ENCODE peak calls at places on chromosome 1, in five cellular contexts. O is Caco-2, U is heart left ventricle, X is neural progenitor cell, R is fibroblast of pulmonary artery. A is an unnamed sample.

GRCh38 chr1:241356187-241356518 is 852 bp downstream of the RGS7 start:
- DNase-seq in O (no peak), X (peak; percentile 14), U (no peak), R (no peak), A (no peak)

GRCh38 chr1:210288106-210288505 is 40.6 kb upstream of the HHAT start:
- DNase-seq in U (no peak), X (no peak), R (no peak), O (no peak), A (no peak)

GRCh38 chr1:224160171-224160682 is 22.8 kb upstream of the DEGS1 start:
- DNase-seq in O (no peak), U (no peak), R (no peak), X (no peak), A (no peak)

GRCh38 chr1:28552482-28553228 is at the start of gene TRNAU1AP:
- DNase-seq in R (peak; percentile 97), O (peak; percentile 94), U (peak; percentile 98), X (peak; percentile 98), A (peak; percentile 97)

GRCh38 chr1:159171688-159172501 is 480 bp downstream of the CADM3 start:
- DNase-seq in X (peak; percentile 75), O (no peak), U (peak; percentile 54), R (peak; percentile 17), A (no peak)

GRCh38 chr1:212774584-212774983 is 17.0 kb downstream of the NSL1 start:
- DNase-seq in U (no peak), R (peak; percentile 53), X (no peak), O (no peak), A (peak; percentile 54)

GRCh38 chr1:215911406-215911968 is 344.4 kb downstream of the KCTD3 start:
- DNase-seq in R (peak; percentile 27), U (no peak), O (no peak), X (no peak), A (peak; percentile 44)

GRCh38 chr1:53121319-53122172 is 20.9 kb downstream of the SLC1A7 start:
- DNase-seq in U (peak; percentile 86), R (peak; percentile 61), X (peak; percentile 37), O (peak; percentile 34), A (peak; percentile 81)

DNA sequence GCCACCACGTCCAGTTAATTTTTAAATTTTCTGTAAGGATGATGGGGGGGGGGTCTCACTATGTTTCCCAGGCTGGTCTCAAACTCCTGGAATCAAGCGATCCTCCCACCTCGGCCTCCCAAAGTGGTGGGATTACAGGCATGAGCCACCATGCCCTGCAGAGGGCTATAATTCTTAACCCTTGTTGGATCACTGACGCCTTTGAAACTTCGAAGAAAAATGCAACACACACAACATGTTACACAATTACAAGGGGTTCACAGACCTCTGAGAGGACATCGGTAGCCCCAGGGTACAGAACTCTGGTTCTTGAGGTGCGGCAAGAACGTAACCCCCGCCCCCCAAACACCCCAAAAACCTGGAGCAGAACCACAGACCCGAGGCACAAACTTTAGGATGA is 8.4 kb upstream of the LUZP1 start:
- DNase-seq in O (no peak), U (no peak), X (no peak), R (no peak), A (no peak)
- H3K4me3 ChIP-seq in O (peak overlapping the region; percentile 55), U (peak overlapping the region; percentile 61), X (peak overlapping the region; percentile 56), R (peak overlapping the region; percentile 55), A (peak overlapping the region; percentile 42)

GRCh38 chr1:220511785-220512184 is 16.2 kb upstream of the MARK1 start:
- DNase-seq in X (peak; percentile 83), U (no peak), O (peak; percentile 52), R (peak; percentile 2), A (no peak)
- TF ChIP-seq CTCF in X (peak; percentile 62), U (no peak), O (peak; percentile 30), R (no peak), A (no peak)

GRCh38 chr1:21914468-21914867 is 22.6 kb downstream of the HSPG2 start:
- DNase-seq in U (no peak), X (no peak), R (no peak), O (no peak), A (no peak)

GRCh38 chr1:21912038-21912758 is 24.9 kb downstream of the HSPG2 start:
- DNase-seq in R (no peak), O (no peak), X (no peak), U (no peak), A (no peak)

GRCh38 chr1:21913258-21913657 is 23.9 kb downstream of the HSPG2 start:
- DNase-seq in U (no peak), X (no peak), R (no peak), O (no peak), A (no peak)

GRCh38 chr1:21914880-21915640 is 22.1 kb downstream of the HSPG2 start:
- DNase-seq in O (no peak), U (peak; percentile 83), R (no peak), X (no peak), A (no peak)

DNA sequence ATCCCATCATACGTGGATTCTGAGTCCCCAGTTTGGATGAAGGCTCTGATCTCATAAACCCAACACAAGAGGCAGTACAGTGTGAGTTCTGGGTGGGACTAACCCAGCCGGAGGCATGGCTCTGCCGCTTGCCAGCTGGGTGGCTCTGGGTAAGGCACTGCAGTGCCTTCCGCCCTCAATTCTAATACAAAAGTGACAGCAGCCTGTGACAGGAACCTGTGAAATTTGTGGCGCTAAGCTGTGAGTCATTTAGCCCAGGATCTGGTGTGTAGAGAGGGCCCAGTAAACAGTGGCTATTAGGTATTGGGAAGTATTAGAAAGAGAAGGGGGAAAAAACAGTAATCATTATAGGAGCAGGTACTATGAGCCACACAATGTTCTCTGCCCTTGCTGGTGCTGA is 23.3 kb downstream of the HSPG2 start:
- DNase-seq in U (no peak), O (no peak), R (no peak), X (no peak), A (no peak)
- H3K4me3 ChIP-seq in U (no peak overlapping the region), O (no peak overlapping the region), R (no peak overlapping the region), X (no peak overlapping the region), A (no peak overlapping the region)

DNA sequence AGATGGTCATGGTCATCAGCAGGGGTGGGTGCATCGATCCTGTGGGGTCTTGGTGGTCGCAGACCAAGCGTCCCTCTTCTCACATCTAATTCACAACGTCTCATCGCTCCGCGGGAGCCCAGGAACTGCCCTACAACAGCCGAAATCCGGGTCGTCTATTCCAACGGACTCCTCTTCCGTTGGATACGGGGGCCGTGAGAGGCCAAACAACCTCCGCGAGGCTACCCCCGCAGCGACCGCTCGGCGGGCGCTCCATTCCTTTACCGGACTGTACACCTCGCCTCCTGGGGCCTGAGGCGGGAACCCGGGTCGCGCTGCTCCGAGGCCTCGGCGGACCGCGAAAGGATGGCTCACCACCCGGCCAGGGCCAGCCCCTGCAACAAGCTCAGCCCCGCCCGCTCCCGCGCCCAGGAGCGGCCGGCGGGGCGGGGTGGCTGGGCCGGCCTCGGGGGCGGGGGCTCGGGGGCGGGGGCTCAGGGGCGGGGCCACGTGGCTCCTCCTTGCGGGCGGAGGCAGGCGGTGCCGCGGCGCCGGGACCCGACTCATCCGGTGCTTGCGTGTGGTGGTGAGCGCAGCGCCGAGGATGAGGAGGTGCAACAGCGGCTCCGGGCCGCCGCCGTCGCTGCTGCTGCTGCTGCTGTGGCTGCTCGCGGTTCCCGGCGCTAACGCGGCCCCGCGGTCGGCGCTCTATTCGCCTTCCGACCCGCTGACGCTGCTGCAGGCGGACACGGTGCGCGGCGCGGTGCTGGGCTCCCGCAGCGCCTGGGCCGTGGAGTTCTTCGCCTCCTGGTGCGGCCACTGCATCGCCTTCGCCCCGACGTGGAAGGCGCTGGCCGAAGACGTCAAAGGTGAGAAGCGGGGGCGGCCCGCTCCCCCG is at the start of gene QSOX1:
- DNase-seq in U (peak; percentile 96), X (peak; percentile 95), R (peak; percentile 88), O (peak; percentile 83), A (peak; percentile 88)
- TF ChIP-seq CTCF in U (peak; percentile 20), X (no peak), R (no peak), O (peak; percentile 33), A (no peak)

GRCh38 chr1:154324241-154324640 is 1.1 kb upstream of the ATP8B2 start:
- DNase-seq in O (no peak), X (no peak), U (no peak), R (no peak), A (no peak)
- H3K4me3 ChIP-seq in O (no peak overlapping the region), X (peak overlapping the region; percentile 98), U (no peak overlapping the region), R (no peak overlapping the region), A (no peak overlapping the region)

GRCh38 chr1:161768986-161769672 is 3.0 kb downstream of the ATF6 start:
- DNase-seq in R (peak; percentile 59), X (no peak), U (no peak), O (no peak), A (no peak)

GRCh38 chr1:161768461-161768860 is 2.3 kb downstream of the ATF6 start:
- DNase-seq in R (no peak), O (no peak), U (no peak), X (no peak), A (no peak)

GRCh38 chr1:161766102-161766981 is at the start of gene ATF6:
- DNase-seq in O (peak; percentile 85), R (peak; percentile 97), U (peak; percentile 91), X (peak; percentile 78), A (peak; percentile 95)

GRCh38 chr1:161763522-161764098 is 2.5 kb upstream of the ATF6 start:
- DNase-seq in U (no peak), X (peak; percentile 37), O (peak; percentile 62), R (no peak), A (peak; percentile 14)
- TF ChIP-seq CTCF in U (peak; percentile 28), X (peak; percentile 75), O (peak; percentile 64), R (peak; percentile 57), A (peak; percentile 55)

GRCh38 chr1:172040466-172040865 is 199.2 kb downstream of the DNM3 start:
- DNase-seq in U (no peak), X (no peak), R (peak; percentile 63), O (no peak), A (peak; percentile 77)

GRCh38 chr1:172041102-172041501 is 199.8 kb downstream of the DNM3 start:
- DNase-seq in R (no peak), O (no peak), U (no peak), X (no peak), A (no peak)

GRCh38 chr1:172041689-172042088 is 200.4 kb downstream of the DNM3 start:
- DNase-seq in O (no peak), X (no peak), U (no peak), R (peak; percentile 57), A (peak; percentile 58)
- H3K4me3 ChIP-seq in O (no peak overlapping the region), X (no peak overlapping the region), U (no peak overlapping the region), R (no peak overlapping the region), A (no peak overlapping the region)

GRCh38 chr1:85689788-85690404 is 18.3 kb downstream of the ZNHIT6 start:
- DNase-seq in X (no peak), U (no peak), R (no peak), O (no peak), A (no peak)

GRCh38 chr1:85697895-85698294 is 10.3 kb downstream of the ZNHIT6 start:
- DNase-seq in R (no peak), U (no peak), X (no peak), O (no peak), A (no peak)

GRCh38 chr1:85692730-85693314 is 15.4 kb downstream of the ZNHIT6 start:
- DNase-seq in X (no peak), O (no peak), U (no peak), R (peak; percentile 82), A (peak; percentile 80)
- TF ChIP-seq CTCF in X (peak; percentile 46), O (no peak), U (peak; percentile 35), R (peak; percentile 55), A (peak; percentile 35)